ENCODE peak calls at places on chromosomes 4 and X, in nine cellular contexts. K is T-cell; R is H9; E is AG09319; G is choroid plexus epithelial cell; W is PC-3; Q is stimulated activated CD4-positive, alpha-beta T cell treated with anti-CD3 and anti-CD28 coated beads, Interleukin-12 subunit alpha, Interleukin-12 subunit beta, amount 100 ng/mL, for 48 hours; Z is HFF-Myc; C is HS-5. T is an unnamed sample.

GRCh38 chrX:133935096-133935495 is 50.3 kb downstream of the GPC3 start:
- DNase-seq in K (no peak), R (no peak), E (no peak), G (no peak), W (no peak), Q (no peak), Z (no peak), C (no peak), T (no peak)

GRCh38 chrX:129540068-129540653 is at the start of gene OCRL:
- DNase-seq in K (peak), R (peak), E (no peak), G (peak), W (peak), Q (peak), Z (no peak), C (no peak), T (no peak)

GRCh38 chr4:86596802-86597201 is 2.7 kb downstream of the PTPN13 start:
- DNase-seq in K (no peak), R (no peak), E (no peak), G (peak), W (peak), Q (no peak), Z (no peak), C (no peak), T (no peak)

GRCh38 chrX:74421181-74422028 is at the start of gene SLC16A2:
- DNase-seq in K (peak), R (peak), E (peak), G (peak), W (peak), Q (peak), Z (no peak), C (no peak), T (peak)

GRCh38 chr4:183157215-183157614 is 58.2 kb downstream of the WWC2 start:
- DNase-seq in K (no peak), R (no peak), E (no peak), G (no peak), W (peak), Q (no peak), Z (no peak), C (no peak), T (no peak)

GRCh38 chrX:149993989-149994388 is 55.7 kb upstream of the EOLA2 start:
- DNase-seq in K (no peak), R (no peak), E (no peak), G (no peak), W (no peak), Q (no peak), Z (no peak), C (no peak), T (no peak)

GRCh38 chr4:110830461-110830860 is 207.6 kb upstream of the PITX2 start:
- DNase-seq in K (no peak), R (no peak), E (no peak), G (no peak), W (no peak), Q (no peak), Z (no peak), C (no peak), T (no peak)

GRCh38 chrX:137234651-137235402 is 201.0 kb upstream of the GPR101 start:
- DNase-seq in K (no peak), R (no peak), E (no peak), G (no peak), W (no peak), Q (no peak), Z (no peak), C (no peak), T (no peak)

GRCh38 chr4:121233982-121234381 is 69.9 kb upstream of the TNIP3 start:
- DNase-seq in K (no peak), R (no peak), E (no peak), G (peak), W (no peak), Q (no peak), Z (no peak), C (no peak), T (no peak)

GRCh38 chrX:119729408-119730201 is 28.8 kb upstream of the SOWAHD start:
- DNase-seq in K (peak), R (peak), E (peak), G (peak), W (peak), Q (peak), Z (no peak), C (peak), T (no peak)

GRCh38 chr4:176939445-176939844 is 146.7 kb upstream of the VEGFC start:
- DNase-seq in K (no peak), R (no peak), E (no peak), G (peak), W (peak), Q (no peak), Z (no peak), C (no peak), T (no peak)

GRCh38 chr4:8589336-8589735 is 3.2 kb upstream of the CPZ start:
- DNase-seq in K (no peak), R (no peak), E (no peak), G (no peak), W (no peak), Q (no peak), Z (no peak), C (no peak), T (no peak)

GRCh38 chr4:156686120-156686519 is 285.5 kb downstream of the PDGFC start:
- DNase-seq in K (no peak), R (no peak), E (peak), G (peak), W (no peak), Q (no peak), Z (peak), C (peak), T (peak)

GRCh38 chr4:146029939-146030710 is 91.5 kb upstream of the ZNF827 start:
- DNase-seq in K (no peak), R (peak), E (no peak), G (peak), W (peak), Q (peak), Z (no peak), C (no peak), T (no peak)

GRCh38 chr4:52987401-52988056 is 125.4 kb downstream of the RASL11B start:
- DNase-seq in K (no peak), R (no peak), E (no peak), G (peak), W (no peak), Q (no peak), Z (no peak), C (no peak), T (no peak)

GRCh38 chrX:15418041-15418706 is 34.0 kb upstream of the VEGFD start:
- DNase-seq in K (no peak), R (no peak), E (peak), G (no peak), W (no peak), Q (no peak), Z (no peak), C (no peak), T (no peak)

GRCh38 chrX:130340271-130340670 is 552 bp downstream of the SLC25A14 start:
- DNase-seq in K (no peak), R (no peak), E (no peak), G (no peak), W (no peak), Q (no peak), Z (no peak), C (no peak), T (no peak)

GRCh38 chrX:35890699-35891098 is 28.8 kb upstream of the CFAP47 start:
- DNase-seq in K (no peak), R (peak), E (no peak), G (peak), W (peak), Q (no peak), Z (no peak), C (peak), T (no peak)

GRCh38 chr4:119731146-119731742 is 102.6 kb upstream of the PDE5A start:
- DNase-seq in K (no peak), R (no peak), E (no peak), G (peak), W (no peak), Q (no peak), Z (no peak), C (no peak), T (no peak)

GRCh38 chrX:31126205-31126604 is 54.4 kb upstream of the FTHL17 start:
- DNase-seq in K (no peak), R (no peak), E (peak), G (peak), W (no peak), Q (no peak), Z (no peak), C (peak), T (no peak)

GRCh38 chrX:69759921-69760625 is 144.2 kb downstream of the EDA start:
- DNase-seq in K (no peak), R (no peak), E (no peak), G (no peak), W (no peak), Q (no peak), Z (no peak), C (no peak), T (no peak)

GRCh38 chr4:72295966-72296557 is 264.3 kb downstream of the NPFFR2 start:
- DNase-seq in K (no peak), R (no peak), E (peak), G (peak), W (peak), Q (no peak), Z (peak), C (no peak), T (no peak)

GRCh38 chr4:98416844-98417243 is 155.7 kb downstream of the RAP1GDS1 start:
- DNase-seq in K (no peak), R (no peak), E (no peak), G (no peak), W (no peak), Q (no peak), Z (no peak), C (no peak), T (no peak)

GRCh38 chr4:8761167-8761823 is 110.3 kb downstream of the HMX1 start:
- DNase-seq in K (no peak), R (no peak), E (no peak), G (no peak), W (no peak), Q (no peak), Z (no peak), C (no peak), T (no peak)